ENCODE peak calls at places on chromosome X, in six cellular contexts. R is psoas muscle, L is astrocyte, B is aorta, Q is heart right ventricle, N is GM12878. V is an unnamed sample.

GRCh38 chrX:114181195-114181594 is 402.7 kb upstream of the HTR2C start:
- DNase-seq in R (no peak), L (no peak), B (no peak), Q (no peak), N (no peak), V (no peak)

GRCh38 chrX:148535639-148536038 is 35.2 kb downstream of the AFF2 start:
- DNase-seq in R (no peak), L (no peak), B (no peak), Q (no peak), N (no peak), V (no peak)

GRCh38 chrX:111270339-111270738 is at the start of gene CAPN6:
- DNase-seq in R (peak), L (peak), B (no peak), Q (no peak), N (no peak), V (no peak)

GRCh38 chrX:23907496-23908218 is at the start of the genes APOO and CXorf58:
- DNase-seq in R (peak), L (peak), B (peak), Q (peak), N (peak), V (peak)

GRCh38 chrX:4547218-4547836 is 833.9 kb upstream of the PRKX start:
- DNase-seq in R (no peak), L (peak), B (peak), Q (no peak), N (peak), V (peak)

GRCh38 chrX:65871671-65872311 is 168.1 kb downstream of the VSIG4 start:
- DNase-seq in R (no peak), L (no peak), B (no peak), Q (no peak), N (peak), V (no peak)

GRCh38 chrX:109732319-109732779 is 708 bp downstream of the ACSL4 start:
- DNase-seq in R (no peak), L (peak), B (no peak), Q (no peak), N (no peak), V (no peak)

GRCh38 chrX:119482497-119483480 is 14.5 kb downstream of the SLC25A5 start:
- DNase-seq in R (peak), L (peak), B (peak), Q (peak), N (no peak), V (peak)

GRCh38 chrX:34880656-34881055 is 61.9 kb upstream of the FAM47B start:
- DNase-seq in R (no peak), L (peak), B (no peak), Q (no peak), N (no peak), V (no peak)

GRCh38 chrX:125620715-125621587 is 301.3 kb downstream of the TEX13C start:
- DNase-seq in R (no peak), L (no peak), B (no peak), Q (no peak), N (no peak), V (no peak)

GRCh38 chrX:71660562-71661416 is 6.6 kb upstream of the LOC101059915 start:
- DNase-seq in R (no peak), L (no peak), B (no peak), Q (no peak), N (no peak), V (no peak)

GRCh38 chrX:71923516-71923915 is 12.9 kb downstream of the NHSL2 start:
- DNase-seq in R (no peak), L (no peak), B (no peak), Q (no peak), N (no peak), V (no peak)

GRCh38 chrX:65598559-65599147 is 64.1 kb upstream of the LAS1L start:
- DNase-seq in R (no peak), L (no peak), B (no peak), Q (no peak), N (no peak), V (no peak)

GRCh38 chrX:106954041-106954440 is 33.8 kb downstream of the CLDN2 start:
- DNase-seq in R (no peak), L (no peak), B (no peak), Q (no peak), N (no peak), V (no peak)

GRCh38 chrX:38061335-38061734 is 55.0 kb downstream of the SYTL5 start:
- DNase-seq in R (no peak), L (peak), B (no peak), Q (no peak), N (no peak), V (no peak)

GRCh38 chrX:118524344-118524743 is 28.7 kb downstream of the DOCK11 start:
- DNase-seq in R (no peak), L (no peak), B (no peak), Q (no peak), N (no peak), V (no peak)

GRCh38 chrX:41445171-41445570 is 2.0 kb upstream of the NYX start:
- DNase-seq in R (no peak), L (no peak), B (no peak), Q (no peak), N (no peak), V (no peak)

GRCh38 chrX:112874614-112875013 is 34.0 kb upstream of the AMOT start:
- DNase-seq in R (no peak), L (no peak), B (no peak), Q (no peak), N (no peak), V (no peak)

GRCh38 chrX:19760841-19761512 is 126.4 kb downstream of the SH3KBP1 start:
- DNase-seq in R (no peak), L (no peak), B (no peak), Q (no peak), N (no peak), V (no peak)

GRCh38 chrX:153889123-153889522 is 3.1 kb upstream of the L1CAM start:
- DNase-seq in R (no peak), L (no peak), B (no peak), Q (no peak), N (no peak), V (no peak)

GRCh38 chrX:20320461-20321159 is 53.9 kb upstream of the RPS6KA3 start:
- DNase-seq in R (no peak), L (no peak), B (no peak), Q (no peak), N (peak), V (no peak)

GRCh38 chrX:70262952-70263567 is 3.1 kb upstream of the P2RY4 start:
- DNase-seq in R (no peak), L (peak), B (peak), Q (peak), N (no peak), V (no peak)

GRCh38 chrX:85223359-85223758 is 20.2 kb downstream of the SATL1 start:
- DNase-seq in R (no peak), L (no peak), B (no peak), Q (no peak), N (no peak), V (no peak)

GRCh38 chrX:281166-281999 is at the start of gene PLCXD1:
- DNase-seq in R (no peak), L (no peak), B (peak), Q (no peak), N (no peak), V (no peak)

GRCh38 chrX:41092776-41093175 is 7.5 kb downstream of the USP9X start:
- DNase-seq in R (no peak), L (no peak), B (no peak), Q (no peak), N (no peak), V (no peak)

GRCh38 chrX:119753639-119754257 is 4.6 kb upstream of the SOWAHD start:
- DNase-seq in R (no peak), L (no peak), B (no peak), Q (no peak), N (no peak), V (no peak)

GRCh38 chrX:1385824-1386223 is 6.1 kb downstream of the SLC25A6 start:
- DNase-seq in R (no peak), L (no peak), B (peak), Q (no peak), N (no peak), V (no peak)

GRCh38 chrX:119478504-119478903 is 10.3 kb downstream of the SLC25A5 start:
- DNase-seq in R (no peak), L (no peak), B (no peak), Q (no peak), N (no peak), V (no peak)

GRCh38 chrX:42096262-42096939 is 173.0 kb upstream of the CASK start:
- DNase-seq in R (no peak), L (peak), B (no peak), Q (peak), N (no peak), V (peak)

GRCh38 chrX:130171446-130172126 is at the start of gene RAB33A:
- DNase-seq in R (peak), L (no peak), B (no peak), Q (peak), N (no peak), V (no peak)

GRCh38 chrX:130174051-130174704 is 2.4 kb downstream of the RAB33A start:
- DNase-seq in R (peak), L (peak), B (no peak), Q (peak), N (no peak), V (no peak)

GRCh38 chrX:130174937-130175336 is 3.2 kb downstream of the RAB33A start:
- DNase-seq in R (no peak), L (no peak), B (no peak), Q (no peak), N (no peak), V (no peak)

GRCh38 chrX:130172127-130172834 is 519 bp downstream of the RAB33A start:
- DNase-seq in R (no peak), L (no peak), B (no peak), Q (no peak), N (no peak), V (no peak)

GRCh38 chrX:130173190-130173895 is 1.6 kb downstream of the RAB33A start:
- DNase-seq in R (peak), L (peak), B (no peak), Q (peak), N (peak), V (no peak)
- H3K27ac ChIP-seq in R (no peak), L (peak), B (no peak), Q (peak), N (peak), V (peak)

GRCh38 chrX:74195120-74195519 is 108.9 kb upstream of the ZCCHC13 start:
- DNase-seq in R (no peak), L (no peak), B (no peak), Q (no peak), N (no peak), V (no peak)
- H3K27ac ChIP-seq in R (no peak), L (no peak), B (no peak), Q (no peak), N (no peak), V (no peak)

GRCh38 chrX:116009871-116010710 is 160.5 kb upstream of the AGTR2 start:
- DNase-seq in R (no peak), L (no peak), B (no peak), Q (peak), N (peak), V (peak)
- H3K27ac ChIP-seq in R (no peak), L (no peak), B (no peak), Q (no peak), N (no peak), V (peak)

DNA sequence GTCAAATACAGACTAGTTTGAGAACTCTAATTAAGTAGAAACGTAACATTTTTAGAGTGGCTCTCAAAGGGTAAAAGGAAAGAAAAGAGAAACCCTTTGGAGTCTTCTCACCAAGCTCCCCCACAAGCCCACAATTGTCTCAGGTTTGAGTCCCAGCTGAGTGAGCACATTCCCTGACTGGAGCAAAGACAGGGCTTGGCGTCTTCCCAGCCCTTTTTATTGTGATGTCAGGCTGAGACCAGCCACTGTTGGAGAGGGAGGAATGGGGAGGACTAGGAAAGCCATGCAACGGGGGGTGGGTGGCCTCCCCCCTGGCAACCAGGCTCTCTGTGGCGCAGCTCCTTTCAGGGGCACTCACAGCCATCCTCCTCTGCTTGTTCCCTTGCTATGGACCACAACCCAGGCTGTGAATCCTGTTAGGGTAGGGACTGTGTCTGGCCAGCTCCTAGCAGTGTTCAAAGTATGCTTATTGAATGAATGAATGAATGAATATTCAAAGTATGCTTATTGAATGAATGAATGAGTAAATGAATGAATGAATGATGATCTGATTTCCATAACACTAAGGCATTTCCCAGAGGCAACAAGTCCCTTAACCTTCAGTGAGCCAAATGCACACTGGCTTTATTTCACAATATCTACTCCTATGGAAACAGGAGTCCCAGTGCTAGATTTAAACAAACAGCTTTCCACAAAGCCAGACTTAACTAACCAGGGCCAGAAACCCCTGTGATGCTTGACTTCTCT is 413.3 kb downstream of the MID1IP1 start:
- DNase-seq in R (no peak), L (no peak), B (no peak), Q (no peak), N (no peak), V (no peak)
- H3K27ac ChIP-seq in R (no peak), L (no peak), B (no peak), Q (no peak), N (no peak), V (no peak)

DNA sequence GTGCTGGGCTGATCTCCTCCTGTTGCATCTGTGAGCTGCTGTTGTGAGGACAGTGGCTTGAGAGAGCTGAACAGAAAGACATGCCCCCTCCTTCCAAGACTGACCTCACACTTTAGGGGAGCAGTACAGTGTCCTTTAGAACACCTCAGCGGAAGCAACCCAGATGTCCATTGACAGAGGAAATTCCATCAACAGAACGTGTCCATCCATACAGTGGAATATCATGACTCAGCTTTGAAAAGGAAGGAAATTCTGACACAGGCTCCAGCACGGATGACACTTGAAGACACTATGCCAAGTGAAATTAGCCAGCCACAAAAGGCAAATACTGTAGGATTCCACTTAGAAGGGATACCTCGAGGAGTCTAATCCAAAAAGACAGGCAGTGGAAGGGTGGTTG is 103.5 kb downstream of the GPR143 start:
- DNase-seq in R (no peak), L (peak), B (no peak), Q (no peak), N (no peak), V (no peak)
- H3K27ac ChIP-seq in R (no peak), L (peak), B (no peak), Q (no peak), N (no peak), V (no peak)

GRCh38 chrX:133359466-133359865 is 55.8 kb downstream of the GPC4 start:
- DNase-seq in R (no peak), L (no peak), B (no peak), Q (no peak), N (no peak), V (no peak)
- H3K27ac ChIP-seq in R (no peak), L (no peak), B (no peak), Q (no peak), N (no peak), V (no peak)

GRCh38 chrX:100830547-100830946 is 10.4 kb downstream of the CSTF2 start:
- DNase-seq in R (no peak), L (no peak), B (no peak), Q (no peak), N (peak), V (no peak)
- H3K27ac ChIP-seq in R (no peak), L (no peak), B (no peak), Q (no peak), N (peak), V (no peak)

V was measured in lung.